ENCODE peak calls at places on chromosomes 4 and X, in four cellular contexts. M, J, W and T are unnamed samples.

GRCh38 chr4:159291176-159291575 is 188.3 kb downstream of the RAPGEF2 start:
- DNase-seq in M (no peak), J (no peak), W (no peak), T (no peak)

GRCh38 chrX:101206471-101206870 is 13.1 kb upstream of the DRP2 start:
- DNase-seq in W (no peak), J (peak; percentile 78), M (no peak), T (no peak)

GRCh38 chr4:60805500-60806313 is 394.4 kb upstream of the ADGRL3 start:
- DNase-seq in J (peak; percentile 41), W (no peak), M (no peak), T (no peak)

GRCh38 chr4:159010563-159011260 is 92.2 kb upstream of the RAPGEF2 start:
- DNase-seq in J (no peak), W (no peak), M (no peak), T (no peak)

GRCh38 chr4:170137466-170137865 is 47.7 kb upstream of the AADAT start:
- DNase-seq in W (no peak), J (no peak), M (no peak), T (no peak)

GRCh38 chrX:3175659-3176438 is 134.6 kb downstream of the ARSF start:
- DNase-seq in M (no peak), J (no peak), W (no peak), T (no peak)

GRCh38 chrX:103839404-103839803 is 7.3 kb upstream of the RAB9B start:
- DNase-seq in M (no peak), W (no peak), J (peak; percentile 5), T (no peak)

GRCh38 chr4:171809854-171810253 is 3.4 kb upstream of the GALNTL6 start:
- DNase-seq in W (no peak), J (no peak), M (no peak), T (no peak)

GRCh38 chr4:100061835-100062234 is 111.8 kb upstream of the H2AZ1 start:
- DNase-seq in M (no peak), W (no peak), J (no peak), T (no peak)

GRCh38 chr4:117796677-117797076 is 237.6 kb upstream of the NDST3 start:
- DNase-seq in J (no peak), M (no peak), W (no peak), T (no peak)

GRCh38 chrX:11787564-11787963 is 29.5 kb downstream of the MSL3 start:
- DNase-seq in W (peak; percentile 63), J (no peak), M (peak; percentile 61), T (peak; percentile 47)

GRCh38 chr4:52588771-52589591 is 70.1 kb downstream of the USP46 start:
- DNase-seq in M (no peak), J (no peak), W (no peak), T (no peak)

GRCh38 chrX:20071511-20072079 is 45.1 kb downstream of the MAP7D2 start:
- DNase-seq in M (no peak), J (no peak), W (no peak), T (no peak)

GRCh38 chr4:127686656-127687055 is 43.5 kb upstream of the SLC25A31 start:
- DNase-seq in W (no peak), J (peak; percentile 27), M (no peak), T (no peak)

GRCh38 chr4:153232768-153233167 is 28.5 kb downstream of the TRIM2 start:
- DNase-seq in W (no peak), M (no peak), J (no peak), T (no peak)

GRCh38 chr4:37604464-37604863 is 81.7 kb downstream of the RELL1 start:
- DNase-seq in W (no peak), J (peak; percentile 53), M (no peak), T (no peak)

GRCh38 chr4:142960867-142961644 is 115.0 kb upstream of the INPP4B start:
- DNase-seq in J (no peak), W (no peak), M (no peak), T (no peak)